ENCODE peak calls at places on chromosome 18, in nine cellular contexts. S, A, K, C, D, P, G, F and V are unnamed samples.

GRCh38 chr18:59070181-59070912 is 69.3 kb upstream of the SEC11C start:
- DNase-seq in S (peak), A (peak), K (peak), C (peak), D (peak), P (peak), G (peak), F (peak), V (peak)

GRCh38 chr18:286515-287310 is 18.9 kb upstream of the THOC1 start:
- DNase-seq in S (no peak), A (peak), K (no peak), C (no peak), D (no peak), P (no peak), G (no peak), F (no peak), V (peak)

GRCh38 chr18:35240664-35241522 is at the start of gene ZNF397:
- DNase-seq in S (peak), A (peak), K (peak), C (peak), D (peak), P (peak), G (peak), F (peak), V (peak)

GRCh38 chr18:32759768-32760167 is 13.1 kb downstream of the KLHL14 start:
- DNase-seq in S (no peak), A (no peak), K (no peak), C (no peak), D (no peak), P (no peak), G (no peak), F (no peak), V (no peak)

GRCh38 chr18:21599585-21600525 is 649 bp downstream of the ESCO1 start:
- DNase-seq in S (peak), A (peak), K (peak), C (no peak), D (peak), P (peak), G (peak), F (peak), V (peak)

GRCh38 chr18:2087877-2088673 is 483.2 kb downstream of the METTL4 start:
- DNase-seq in S (no peak), A (no peak), K (no peak), C (no peak), D (no peak), P (no peak), G (no peak), F (no peak), V (no peak)

GRCh38 chr18:26405190-26405781 is 143.1 kb downstream of the KCTD1 start:
- DNase-seq in S (no peak), A (peak), K (peak), C (no peak), D (peak), P (no peak), G (peak), F (peak), V (peak)

GRCh38 chr18:40555914-40556313 is 1399.1 kb upstream of the PIK3C3 start:
- DNase-seq in S (no peak), A (no peak), K (no peak), C (no peak), D (no peak), P (no peak), G (no peak), F (no peak), V (no peak)

GRCh38 chr18:11533942-11534496 is 75.4 kb upstream of the SLC35G4 start:
- DNase-seq in S (no peak), A (no peak), K (no peak), C (no peak), D (no peak), P (no peak), G (no peak), F (no peak), V (peak)

GRCh38 chr18:41938445-41938844 is 16.6 kb upstream of the PIK3C3 start:
- DNase-seq in S (no peak), A (no peak), K (no peak), C (no peak), D (no peak), P (no peak), G (no peak), F (no peak), V (peak)

GRCh38 chr18:48356909-48357631 is 52.1 kb downstream of the ZBTB7C start:
- DNase-seq in S (no peak), A (no peak), K (no peak), C (no peak), D (no peak), P (no peak), G (no peak), F (no peak), V (no peak)

GRCh38 chr18:49011291-49011746 is 60.6 kb upstream of the SMAD7 start:
- DNase-seq in S (no peak), A (no peak), K (no peak), C (no peak), D (no peak), P (no peak), G (no peak), F (no peak), V (no peak)

GRCh38 chr18:74897971-74898657 is 300.4 kb downstream of the ZNF407 start:
- DNase-seq in S (no peak), A (no peak), K (no peak), C (no peak), D (no peak), P (no peak), G (no peak), F (no peak), V (peak)

GRCh38 chr18:12279781-12280531 is 25.8 kb downstream of the CIDEA start:
- DNase-seq in S (no peak), A (no peak), K (no peak), C (no peak), D (no peak), P (no peak), G (no peak), F (no peak), V (no peak)

GRCh38 chr18:75378674-75379315 is 48.7 kb downstream of the SMIM21 start:
- DNase-seq in S (no peak), A (no peak), K (no peak), C (no peak), D (no peak), P (no peak), G (no peak), F (no peak), V (no peak)

GRCh38 chr18:59060540-59060939 is 79.1 kb upstream of the SEC11C start:
- DNase-seq in S (no peak), A (no peak), K (no peak), C (no peak), D (no peak), P (no peak), G (no peak), F (no peak), V (no peak)